ENCODE peak calls at places on chromosomes 4 and X, in seven cellular contexts. D, Q, F, I, V, L and P are unnamed samples. For H3K4me1, the result is how much of the 10 kb centered on the place peaks cover.

GRCh38 chrX:119459181-119459580 is 9.1 kb upstream of the SLC25A5 start:
- DNase-seq in D (no peak), F (no peak), I (no peak), L (no peak), Q (no peak), V (no peak), P (no peak)

GRCh38 chrX:38860106-38861013 is 59.1 kb downstream of the MID1IP1 start:
- DNase-seq in F (no peak), I (no peak), V (no peak), Q (no peak), L (no peak), D (no peak), P (no peak)

GRCh38 chr4:52799813-52800212 is 48.6 kb upstream of the ERVMER34-1 start:
- DNase-seq in D (no peak), Q (no peak), F (no peak), V (no peak), I (no peak), L (no peak), P (no peak)

GRCh38 chr4:145888393-145888792 is 50.2 kb downstream of the ZNF827 start:
- DNase-seq in D (no peak), V (no peak), L (no peak), I (peak), F (no peak), Q (no peak), P (no peak)

GRCh38 chr4:38100474-38101255 is 140.5 kb downstream of the PTTG2 start:
- DNase-seq in Q (no peak), F (no peak), D (no peak), L (no peak), I (no peak), V (no peak), P (no peak)

GRCh38 chr4:30801876-30802275 is 81.7 kb downstream of the PCDH7 start:
- DNase-seq in V (no peak), Q (no peak), I (no peak), F (no peak), D (no peak), L (no peak), P (no peak)

GRCh38 chr4:122163301-122163700 is 11.2 kb downstream of the BLTP1 start:
- DNase-seq in Q (no peak), D (no peak), L (no peak), F (no peak), V (no peak), I (no peak), P (no peak)

GRCh38 chrX:69158166-69159040 is 6.8 kb downstream of the PJA1 start:
- DNase-seq in V (peak), D (peak), F (peak), L (no peak), I (peak), Q (no peak), P (no peak)

GRCh38 chr4:180057891-180058643 is 2185.1 kb upstream of the TENM3 start:
- DNase-seq in D (no peak), Q (no peak), F (peak), L (no peak), I (no peak), V (no peak), P (peak)

GRCh38 chr4:177489847-177490246 is 47.6 kb upstream of the AGA start:
- DNase-seq in V (no peak), L (no peak), F (no peak), D (no peak), Q (no peak), I (no peak), P (no peak)

GRCh38 chr4:58360354-58361133 is 1250.4 kb upstream of the IGFBP7 start:
- DNase-seq in D (no peak), L (no peak), V (no peak), I (no peak), F (no peak), Q (no peak), P (no peak)

GRCh38 chr4:118032691-118033090 is 1.6 kb upstream of the NDST3 start:
- DNase-seq in I (peak), Q (no peak), D (no peak), L (no peak), F (no peak), V (no peak), P (peak)

GRCh38 chr4:9962611-9963314 is 58.5 kb downstream of the SLC2A9 start:
- DNase-seq in D (no peak), F (no peak), Q (no peak), I (no peak), L (no peak), V (no peak), P (no peak)

GRCh38 chr4:20698382-20698781 is 1.9 kb upstream of the PACRGL start:
- DNase-seq in I (no peak), L (no peak), V (no peak), Q (no peak), D (no peak), F (no peak), P (no peak)

GRCh38 chr4:103754844-103755243 is 35.1 kb upstream of the TACR3 start:
- DNase-seq in V (peak), D (no peak), Q (no peak), F (no peak), L (no peak), I (peak), P (no peak)

GRCh38 chr4:187333151-187333550 is 609.5 kb upstream of the FAT1 start:
- DNase-seq in D (no peak), Q (no peak), V (no peak), F (no peak), I (peak), L (no peak), P (no peak)

GRCh38 chr4:46444318-46444717 is 54.4 kb upstream of the GABRA2 start:
- DNase-seq in V (no peak), L (no peak), D (no peak), F (no peak), Q (no peak), I (no peak), P (no peak)

GRCh38 chr4:188138227-188138626 is 1.0 kb upstream of the TRIML1 start:
- DNase-seq in I (no peak), V (no peak), Q (no peak), D (no peak), F (no peak), L (no peak), P (no peak)

GRCh38 chrX:25017667-25018247 is 2.0 kb upstream of the ARX start:
- DNase-seq in Q (no peak), D (no peak), I (no peak), F (peak), V (no peak), L (no peak), P (no peak)

GRCh38 chr4:20044502-20044911 is 207.2 kb upstream of the SLIT2 start:
- DNase-seq in F (no peak), V (no peak), D (no peak), Q (no peak), I (peak), L (no peak), P (no peak)

GRCh38 chr4:824461-825062 is 1.4 kb downstream of the CPLX1 start:
- DNase-seq in L (peak), Q (no peak), I (no peak), D (peak), F (peak), V (no peak), P (no peak)

GRCh38 chrX:140500427-140500826 is 4.4 kb downstream of the SOX3 start:
- DNase-seq in D (no peak), F (peak), I (no peak), L (no peak), V (no peak), Q (no peak), P (no peak)

GRCh38 chr4:39502034-39502658 is 25.1 kb downstream of the UGDH start:
- DNase-seq in I (peak), D (no peak), L (no peak), F (no peak), Q (no peak), V (no peak), P (no peak)

GRCh38 chr4:22356996-22357596 is 158.8 kb downstream of the ADGRA3 start:
- DNase-seq in Q (no peak), I (peak), L (no peak), F (no peak), D (no peak), V (no peak), P (no peak)

GRCh38 chrX:3177851-3178250 is 136.6 kb downstream of the ARSF start:
- DNase-seq in V (no peak), I (peak), L (no peak), Q (no peak), D (no peak), F (no peak), P (no peak)

GRCh38 chr4:92825186-92825715 is 521.5 kb downstream of the GRID2 start:
- DNase-seq in D (no peak), Q (no peak), V (no peak), I (peak), L (no peak), F (no peak), P (no peak)

GRCh38 chr4:15755781-15756180 is 22.3 kb upstream of the CD38 start:
- DNase-seq in Q (no peak), I (no peak), D (no peak), V (no peak), L (no peak), F (no peak), P (no peak)

GRCh38 chrX:19955306-19955705 is 35.6 kb downstream of the BCLAF3 start:
- DNase-seq in L (no peak), D (no peak), V (no peak), F (no peak), I (no peak), Q (no peak), P (no peak)

DNA sequence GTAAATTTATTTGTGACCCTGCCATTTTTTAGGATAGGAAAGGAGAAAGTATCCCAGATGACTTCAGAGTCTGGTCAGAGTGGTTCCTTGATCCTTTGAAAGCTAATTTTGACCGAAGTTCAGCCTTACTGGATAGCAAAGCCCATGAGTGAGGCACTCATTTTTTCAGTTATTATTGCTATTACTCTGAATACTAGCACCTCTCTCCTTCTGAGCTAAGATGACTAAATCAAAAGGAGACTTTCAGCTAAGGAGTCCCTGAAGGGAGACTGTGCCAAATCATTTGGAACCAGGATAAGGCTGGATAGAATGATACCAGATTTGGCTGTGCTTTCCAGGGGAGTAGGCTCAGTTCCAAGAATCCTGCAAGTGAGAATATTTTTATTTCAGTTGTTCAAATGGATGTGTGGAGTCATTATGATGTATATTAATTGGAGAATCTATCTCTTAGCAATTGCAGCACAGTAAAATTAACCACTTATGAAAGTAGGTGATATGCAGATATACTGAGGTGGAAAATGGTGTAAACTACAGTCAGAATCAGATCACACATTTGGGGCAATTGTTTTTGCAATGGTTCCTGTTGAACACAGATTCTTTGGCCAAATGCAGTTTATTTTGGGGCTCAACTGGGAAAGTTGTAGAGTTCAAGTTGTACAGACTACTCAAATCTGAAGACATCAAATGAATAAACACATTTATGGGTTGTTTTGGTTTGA is 1.1 kb downstream of the P2RY10 start:
- DNase-seq in L (no peak), D (no peak), Q (no peak), V (no peak), I (no peak), F (no peak), P (no peak)
- H3K4me3 ChIP-seq in L (peak), D (no peak), Q (peak), V (no peak), I (no peak), F (no peak), P (no peak)

DNA sequence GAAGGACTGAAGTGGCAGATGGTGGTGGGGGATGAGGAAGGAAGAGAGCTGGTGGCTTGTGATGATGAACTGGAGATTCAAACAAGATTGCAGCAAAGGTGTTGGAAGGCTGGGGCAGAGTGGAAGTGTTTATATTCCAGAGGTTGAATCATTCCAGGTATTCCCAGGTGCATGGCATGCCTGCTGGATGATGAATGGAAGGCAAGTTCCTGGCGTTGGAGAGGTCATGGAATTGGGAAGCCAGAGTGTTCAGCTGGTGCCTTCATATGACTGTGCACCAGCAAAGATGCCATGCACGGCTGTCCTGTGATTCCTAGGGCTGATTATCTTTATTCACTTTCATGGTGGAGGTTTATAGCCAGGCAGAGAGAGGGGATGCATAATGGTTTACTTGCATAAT is 135.8 kb upstream of the PUDP start:
- DNase-seq in V (no peak), F (no peak), Q (no peak), L (no peak), D (no peak), I (no peak), P (no peak)
- H3K4me1 ChIP-seq in V (under half), F (under half), Q (under half), L (under half), D (under half), I (under half), P (under half)

GRCh38 chr4:152590179-152591031 is 54.5 kb upstream of the FBXW7 start:
- DNase-seq in L (no peak), F (no peak), V (no peak), D (no peak), Q (no peak), I (peak), P (no peak)

GRCh38 chr4:152594981-152595916 is 59.4 kb upstream of the FBXW7 start:
- DNase-seq in V (no peak), F (no peak), I (peak), D (no peak), L (no peak), Q (peak), P (no peak)

GRCh38 chr4:152588869-152589268 is 53.0 kb upstream of the FBXW7 start:
- DNase-seq in V (no peak), Q (no peak), I (no peak), D (no peak), F (no peak), L (no peak), P (no peak)

GRCh38 chr4:152591876-152592275 is 56.0 kb upstream of the FBXW7 start:
- DNase-seq in Q (no peak), F (no peak), L (no peak), I (no peak), D (no peak), V (no peak), P (no peak)

GRCh38 chr4:152591361-152591760 is 55.5 kb upstream of the FBXW7 start:
- DNase-seq in D (no peak), Q (no peak), I (no peak), L (no peak), F (peak), V (peak), P (no peak)
- H3K4me3 ChIP-seq in D (no peak), Q (no peak), I (no peak), L (no peak), F (peak), V (peak), P (no peak)

GRCh38 chrX:107465932-107466620 is 16.6 kb downstream of the FRMPD3 start:
- DNase-seq in V (no peak), L (peak), F (no peak), Q (peak), D (no peak), I (no peak), P (no peak)
- H3K4me1 ChIP-seq in V (under half), L (under half), F (under half), Q (under half), D (under half), I (under half), P (under half)

GRCh38 chr4:109914356-109914755 is 1.7 kb downstream of the EGF start:
- DNase-seq in V (no peak), L (no peak), Q (no peak), F (no peak), I (no peak), D (no peak), P (no peak)
- H3K4me3 ChIP-seq in V (no peak), L (no peak), Q (no peak), F (peak), I (peak), D (no peak), P (no peak)

DNA sequence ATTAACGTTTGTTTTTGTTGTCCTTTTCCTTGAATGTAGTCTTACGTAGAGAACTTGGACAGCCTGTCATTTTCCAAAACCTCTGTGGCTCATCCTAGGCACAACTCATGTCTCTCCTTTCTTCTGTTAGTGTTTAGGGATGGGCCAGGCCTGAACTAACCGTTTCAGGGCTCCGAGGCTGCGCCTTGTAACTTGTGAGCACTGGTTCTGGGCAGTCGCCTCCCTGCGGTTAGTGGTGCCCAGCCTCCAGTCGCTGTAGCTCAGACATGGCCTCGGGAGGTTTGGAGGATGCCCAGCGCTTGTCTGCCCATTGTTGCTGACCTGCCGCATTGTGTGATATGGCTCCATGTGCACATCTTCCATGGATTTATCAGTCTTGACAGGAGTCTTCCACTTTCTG is 32.8 kb downstream of the TMEM131L start:
- DNase-seq in Q (no peak), V (no peak), I (no peak), F (no peak), D (no peak), L (no peak), P (no peak)
- H3K4me1 ChIP-seq in Q (half or more), V (half or more), I (under half), F (under half), D (under half), L (half or more), P (under half)

DNA sequence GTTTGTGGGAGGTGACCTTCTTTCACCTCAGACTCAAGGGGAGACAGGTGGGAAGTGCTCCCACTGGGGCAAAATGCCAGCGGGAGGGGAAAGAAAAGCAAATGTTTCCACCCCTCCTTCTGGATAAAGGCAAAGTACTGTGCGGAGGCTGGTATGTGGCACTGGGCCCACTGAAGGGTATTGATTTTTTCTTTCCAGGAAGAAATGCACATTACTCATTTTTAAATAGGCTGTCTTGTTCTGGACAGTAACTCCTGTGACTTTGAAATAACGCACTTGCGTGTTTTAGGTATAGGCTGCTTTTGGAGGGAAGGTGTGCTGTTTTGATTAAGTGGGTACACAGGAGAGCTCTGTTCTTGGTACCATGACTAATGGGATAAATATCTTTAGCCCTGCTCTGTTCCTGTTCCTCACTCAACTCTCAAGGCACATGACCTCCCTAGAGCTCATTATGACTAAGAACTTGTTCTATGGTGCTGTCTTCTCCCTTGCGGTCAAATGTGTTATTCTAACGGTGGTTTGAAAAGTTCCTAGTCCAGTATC is 40.7 kb upstream of the MBTPS2 start:
- DNase-seq in L (no peak), F (no peak), Q (no peak), V (peak), D (no peak), I (peak), P (no peak)
- H3K4me3 ChIP-seq in L (no peak), F (no peak), Q (no peak), V (no peak), D (no peak), I (no peak), P (no peak)

DNA sequence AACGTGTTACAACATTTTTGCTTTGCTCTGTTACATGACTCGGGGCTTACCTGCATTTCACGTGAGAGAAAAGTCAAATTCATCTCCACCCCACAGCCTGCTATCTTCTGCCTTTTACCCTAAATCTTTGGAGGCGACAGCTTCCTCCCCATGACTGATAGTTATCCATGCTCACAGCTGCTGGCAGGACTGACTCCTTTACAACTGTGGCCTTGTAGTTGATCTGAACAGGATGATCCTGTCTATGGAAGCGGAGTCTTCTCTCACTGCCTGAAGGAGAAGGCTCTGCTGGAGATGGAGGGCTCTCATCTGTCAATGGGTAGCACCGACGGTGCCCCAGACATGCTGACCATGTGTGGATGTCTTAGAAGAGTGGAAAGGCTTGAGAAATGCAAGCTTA is 151.0 kb downstream of the CBR4 start:
- DNase-seq in I (no peak), F (no peak), L (no peak), Q (no peak), V (no peak), D (no peak), P (no peak)
- H3K4me1 ChIP-seq in I (under half), F (under half), L (under half), Q (under half), V (half or more), D (half or more), P (under half)

DNA sequence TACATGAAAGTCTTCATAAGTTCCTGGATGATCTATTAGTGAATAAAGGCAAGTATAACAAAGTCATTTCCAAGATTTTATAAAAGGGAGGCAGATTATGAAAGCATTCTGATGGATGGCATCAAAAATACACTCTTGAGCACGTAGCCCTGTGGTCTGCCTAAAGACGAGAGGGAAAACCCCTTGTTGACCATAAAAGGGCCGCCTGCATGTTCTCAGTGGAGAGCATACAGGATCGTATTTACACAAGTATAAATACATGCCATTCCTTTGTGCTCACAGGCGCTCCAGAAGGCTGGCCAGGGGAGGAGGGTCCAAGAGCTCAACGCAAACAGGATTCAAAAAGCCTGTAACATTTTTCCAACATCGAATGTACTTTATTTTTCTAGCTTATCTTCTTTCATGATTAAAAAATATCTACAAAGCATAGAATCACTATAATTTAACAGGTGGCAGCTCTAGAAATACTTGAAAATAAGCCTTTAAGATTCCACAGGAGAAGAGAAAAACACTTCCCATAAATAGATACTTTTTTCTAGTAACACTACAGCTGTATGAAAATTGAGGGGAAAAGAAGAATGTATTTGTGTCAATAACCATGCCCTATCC is 29.6 kb downstream of the PDGFC start:
- DNase-seq in Q (no peak), I (peak), F (peak), V (peak), D (peak), L (no peak), P (peak)
- H3K4me3 ChIP-seq in Q (no peak), I (peak), F (no peak), V (no peak), D (peak), L (no peak), P (no peak)